ENCODE peak calls at places on chromosomes 2 and 18, in four cellular contexts. G, T, U and Z are unnamed samples.

GRCh38 chr2:85584857-85585780 is 888 bp downstream of the VAMP5 start:
- DNase-seq in G (peak), T (no peak), U (no peak), Z (peak)

GRCh38 chr2:100182494-100183355 is 40.3 kb upstream of the AFF3 start:
- DNase-seq in G (no peak), T (no peak), U (no peak), Z (no peak)

GRCh38 chr2:151762694-151763093 is 28.4 kb upstream of the NEB start:
- DNase-seq in G (peak), T (no peak), U (peak), Z (no peak)

GRCh38 chr2:211434773-211435172 is 878.4 kb downstream of the CPS1 start:
- DNase-seq in G (no peak), T (no peak), U (no peak), Z (no peak)

GRCh38 chr18:59874166-59874565 is 25.6 kb upstream of the PMAIP1 start:
- DNase-seq in G (peak), T (no peak), U (no peak), Z (no peak)

GRCh38 chr2:128090909-128091690 is at the start of gene UGGT1:
- DNase-seq in G (peak), T (peak), U (peak), Z (peak)

GRCh38 chr18:13982136-13982535 is 66.8 kb upstream of the MC2R start:
- DNase-seq in G (no peak), T (no peak), U (no peak), Z (no peak)

GRCh38 chr2:207473203-207473865 is 56.4 kb upstream of the CREB1 start:
- DNase-seq in G (peak), T (peak), U (peak), Z (peak)

GRCh38 chr18:28995319-28995718 is 818.4 kb upstream of the CDH2 start:
- DNase-seq in G (no peak), T (no peak), U (peak), Z (no peak)

GRCh38 chr18:30415903-30416302 is 626.6 kb downstream of the DSC3 start:
- DNase-seq in G (no peak), T (no peak), U (no peak), Z (no peak)

GRCh38 chr2:240730506-240731326 is 39.0 kb downstream of the AQP12A start:
- DNase-seq in G (no peak), T (no peak), U (peak), Z (peak)

GRCh38 chr2:24418166-24418843 is 58.0 kb upstream of the ITSN2 start:
- DNase-seq in G (no peak), T (no peak), U (no peak), Z (no peak)

GRCh38 chr2:131076707-131077106 is 16.6 kb downstream of the FAM168B start:
- DNase-seq in G (no peak), T (no peak), U (no peak), Z (no peak)

GRCh38 chr2:203804766-203805484 is 62.6 kb upstream of the CTLA4 start:
- DNase-seq in G (no peak), T (no peak), U (no peak), Z (no peak)

GRCh38 chr2:29374823-29375222 is 259.6 kb downstream of the CLIP4 start:
- DNase-seq in G (no peak), T (no peak), U (no peak), Z (no peak)

GRCh38 chr2:68556384-68556783 is 87.0 kb upstream of the PROKR1 start:
- DNase-seq in G (no peak), T (no peak), U (no peak), Z (no peak)

GRCh38 chr2:36677995-36678605 is 18.4 kb upstream of the VIT start:
- DNase-seq in G (no peak), T (no peak), U (no peak), Z (no peak)

GRCh38 chr2:20365249-20365817 is 14.7 kb upstream of the PUM2 start:
- DNase-seq in G (no peak), T (no peak), U (no peak), Z (no peak)

GRCh38 chr2:203650860-203651613 is 55.4 kb upstream of the CD28 start:
- DNase-seq in G (no peak), T (no peak), U (no peak), Z (peak)

GRCh38 chr18:46632401-46633089 is 24.5 kb downstream of the LOXHD1 start:
- DNase-seq in G (no peak), T (no peak), U (no peak), Z (no peak)

DNA sequence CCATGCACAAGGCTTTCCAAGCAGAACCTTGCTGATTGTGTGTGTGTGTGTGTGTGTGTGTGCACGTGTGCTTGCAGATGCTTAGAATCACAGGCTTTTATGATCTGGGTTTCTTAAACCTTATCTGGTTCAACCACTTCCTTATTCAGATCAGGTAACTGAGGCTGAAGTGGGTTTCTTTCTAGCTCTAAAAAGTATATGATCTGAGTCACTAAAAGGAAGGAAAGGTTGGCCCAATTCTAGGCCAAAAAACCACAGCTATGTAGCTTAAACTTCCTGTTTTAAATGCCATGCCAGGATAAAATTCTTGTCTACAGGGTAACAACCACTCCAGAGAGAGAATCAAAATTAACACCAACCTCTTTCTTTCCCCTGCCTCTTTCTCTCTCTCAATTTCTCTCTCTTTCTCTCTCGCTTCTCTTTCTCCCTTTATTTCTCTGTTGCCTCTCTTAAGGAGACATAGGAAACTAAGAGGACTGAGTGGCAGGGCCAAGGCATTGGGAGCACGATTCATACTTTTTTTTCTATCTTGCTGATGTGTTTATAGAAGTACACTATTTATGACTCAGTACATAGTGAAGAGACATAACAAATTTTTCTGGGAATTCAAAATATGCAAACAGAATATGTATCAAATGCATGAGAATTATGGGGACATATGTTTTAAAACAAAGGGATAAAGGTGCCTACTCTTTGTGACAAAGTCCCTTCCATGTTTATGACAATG is 140.4 kb downstream of the TRIB2 start:
- DNase-seq in G (peak), T (peak), U (no peak), Z (no peak)
- H3K4me3 ChIP-seq in G (no peak), T (peak), U (no peak), Z (no peak)

GRCh38 chr2:178865999-178866398 is 58.8 kb upstream of the TTN start:
- DNase-seq in G (no peak), T (no peak), U (no peak), Z (no peak)

GRCh38 chr2:178865121-178865520 is 57.9 kb upstream of the TTN start:
- DNase-seq in G (no peak), T (no peak), U (no peak), Z (no peak)

GRCh38 chr2:178865537-178865936 is 58.3 kb upstream of the TTN start:
- DNase-seq in G (no peak), T (no peak), U (no peak), Z (no peak)

GRCh38 chr2:178863856-178864620 is 56.8 kb upstream of the TTN start:
- DNase-seq in G (no peak), T (no peak), U (no peak), Z (no peak)

GRCh38 chr2:178863130-178863855 is 56.1 kb upstream of the TTN start:
- DNase-seq in G (no peak), T (no peak), U (no peak), Z (no peak)
- H3K4me3 ChIP-seq in G (no peak), T (no peak), U (no peak), Z (no peak)

DNA sequence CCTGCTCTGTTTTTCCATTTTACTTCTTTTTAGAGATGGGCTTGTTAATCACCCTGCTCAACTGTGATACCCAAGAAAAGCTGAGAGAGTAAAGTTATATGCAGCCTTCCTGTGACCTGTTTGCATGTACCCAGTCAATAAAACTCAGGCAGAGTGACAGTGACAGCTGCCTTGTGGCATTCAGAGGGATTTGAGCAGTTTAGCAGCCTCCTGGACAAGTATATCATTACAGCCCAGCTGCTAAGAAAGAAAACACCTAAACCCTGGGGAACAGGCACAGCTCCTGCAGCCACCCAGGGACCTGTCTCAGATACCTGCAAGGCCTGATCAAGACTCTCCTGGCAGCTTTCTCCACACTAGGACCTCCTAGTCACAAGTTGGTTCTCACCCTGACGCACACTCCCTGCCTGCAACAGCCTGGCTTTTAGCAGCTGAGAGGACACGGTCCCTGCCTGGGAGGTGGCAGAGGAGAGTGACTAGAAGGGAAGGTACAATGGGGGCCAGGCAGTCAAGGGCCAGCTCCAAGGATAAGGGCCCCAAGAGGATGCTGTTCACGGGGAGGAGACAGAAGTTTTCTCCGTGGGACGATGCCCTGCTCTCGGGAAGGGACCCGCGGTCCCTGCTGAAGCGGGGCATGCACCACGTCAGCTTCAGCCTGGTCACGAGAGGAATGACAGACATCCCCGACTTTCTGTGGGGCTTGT is at the start of gene LRRC30:
- DNase-seq in G (no peak), T (no peak), U (peak), Z (peak)
- H3K4me3 ChIP-seq in G (no peak), T (no peak), U (no peak), Z (no peak)

GRCh38 chr2:40276076-40276475 is 175.8 kb downstream of the SLC8A1 start:
- DNase-seq in G (no peak), T (no peak), U (no peak), Z (no peak)

GRCh38 chr2:40273623-40274236 is 178.2 kb downstream of the SLC8A1 start:
- DNase-seq in G (no peak), T (no peak), U (no peak), Z (no peak)

GRCh38 chr2:40279001-40279400 is 172.9 kb downstream of the SLC8A1 start:
- DNase-seq in G (no peak), T (no peak), U (no peak), Z (peak)

GRCh38 chr2:40271066-40271465 is 180.8 kb downstream of the SLC8A1 start:
- DNase-seq in G (no peak), T (no peak), U (no peak), Z (no peak)

DNA sequence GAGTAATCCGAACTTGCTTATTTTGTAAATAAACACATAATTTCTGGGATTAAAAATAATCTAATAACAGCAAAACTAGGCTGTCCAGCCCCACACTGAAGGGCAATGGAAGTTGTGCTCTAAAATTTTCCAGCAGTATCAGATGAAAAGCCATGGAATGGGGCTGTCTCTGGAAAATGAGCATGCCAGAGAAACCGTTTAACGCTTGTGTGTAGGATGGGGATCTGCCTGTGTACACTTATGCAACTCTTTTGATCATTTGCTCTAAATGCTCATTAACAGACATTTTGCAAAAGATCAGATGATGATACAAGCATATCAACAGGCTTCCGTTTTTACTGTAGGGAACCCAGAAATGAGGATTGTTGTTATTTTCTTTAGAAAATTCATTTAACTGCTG is 177.6 kb downstream of the SLC8A1 start:
- DNase-seq in G (no peak), T (no peak), U (no peak), Z (no peak)
- H3K4me3 ChIP-seq in G (no peak), T (no peak), U (no peak), Z (no peak)

GRCh38 chr2:27080603-27080938 is 2.2 kb downstream of the EMILIN1 start:
- DNase-seq in G (no peak), T (no peak), U (no peak), Z (no peak)
- H3K4me3 ChIP-seq in G (peak), T (no peak), U (no peak), Z (no peak)

GRCh38 chr18:44579745-44580144 is 100.9 kb upstream of the SETBP1 start:
- DNase-seq in G (no peak), T (no peak), U (no peak), Z (no peak)
- H3K4me3 ChIP-seq in G (no peak), T (no peak), U (no peak), Z (no peak)

GRCh38 chr2:175169191-175169590 is 1.2 kb upstream of the ATF2 start:
- DNase-seq in G (no peak), T (no peak), U (no peak), Z (no peak)
- H3K4me3 ChIP-seq in G (no peak), T (peak), U (peak), Z (peak)